ENCODE peak calls at places on chromosomes 4 and X, in four cellular contexts. One of them, this sample, is unnamed.

GRCh38 chr4:186227221-186227620 is at the start of gene KLKB1:
- DNase-seq in IMR-90: no peak
- DNase-seq in Panc1: no peak
- DNase-seq in Peyer's patch: no peak
- DNase-seq in this sample: no peak

GRCh38 chr4:139300431-139301142 is 718 bp upstream of the NAA15 start:
- DNase-seq in Panc1: peak; percentile 39
- DNase-seq in IMR-90: peak; percentile 72
- DNase-seq in Peyer's patch: no peak
- DNase-seq in this sample: no peak

GRCh38 chrX:13074297-13075262 is 30.2 kb upstream of the FAM9C start:
- DNase-seq in Peyer's patch: no peak
- DNase-seq in IMR-90: no peak
- DNase-seq in Panc1: no peak
- DNase-seq in this sample: no peak

GRCh38 chr4:83118869-83119268 is 4.3 kb upstream of the PLAC8 start:
- DNase-seq in IMR-90: no peak
- DNase-seq in Panc1: no peak
- DNase-seq in Peyer's patch: no peak
- DNase-seq in this sample: no peak

GRCh38 chr4:58543465-58543864 is 1433.3 kb upstream of the IGFBP7 start:
- DNase-seq in Peyer's patch: no peak
- DNase-seq in Panc1: no peak
- DNase-seq in IMR-90: no peak
- DNase-seq in this sample: no peak

GRCh38 chrX:80285131-80285773 is 135.0 kb upstream of the TENT5D start:
- DNase-seq in Peyer's patch: no peak
- DNase-seq in IMR-90: peak; percentile 1
- DNase-seq in Panc1: peak; percentile 2
- DNase-seq in this sample: no peak

GRCh38 chr4:8908206-8908893 is 36.7 kb upstream of the HMX1 start:
- DNase-seq in Peyer's patch: no peak
- DNase-seq in Panc1: no peak
- DNase-seq in IMR-90: no peak
- DNase-seq in this sample: no peak

GRCh38 chrX:9279271-9279596 is 185.6 kb upstream of the TBL1X start:
- DNase-seq in IMR-90: peak; percentile 55
- DNase-seq in Panc1: no peak
- DNase-seq in Peyer's patch: no peak
- DNase-seq in this sample: no peak

GRCh38 chrX:111447298-111447697 is 35.3 kb upstream of the DCX start:
- DNase-seq in Panc1: no peak
- DNase-seq in IMR-90: no peak
- DNase-seq in Peyer's patch: no peak
- DNase-seq in this sample: no peak

GRCh38 chr4:39020130-39020529 is 12.1 kb downstream of the TMEM156 start:
- DNase-seq in Panc1: no peak
- DNase-seq in IMR-90: peak; percentile 16
- DNase-seq in Peyer's patch: no peak
- DNase-seq in this sample: no peak

GRCh38 chr4:7805533-7806079 is 134.1 kb downstream of the AFAP1 start:
- DNase-seq in Peyer's patch: no peak
- DNase-seq in Panc1: peak; percentile 30
- DNase-seq in IMR-90: peak; percentile 95
- DNase-seq in this sample: no peak

GRCh38 chr4:56730097-56730496 is 49.0 kb upstream of the HOPX start:
- DNase-seq in Peyer's patch: no peak
- DNase-seq in IMR-90: no peak
- DNase-seq in Panc1: no peak
- DNase-seq in this sample: no peak

GRCh38 chr4:134337584-134337983 is 136.0 kb upstream of the PABPC4L start:
- DNase-seq in Peyer's patch: no peak
- DNase-seq in IMR-90: no peak
- DNase-seq in Panc1: no peak
- DNase-seq in this sample: no peak

GRCh38 chr4:77618383-77619241 is 13.0 kb downstream of the CXCL13 start:
- DNase-seq in Peyer's patch: no peak
- DNase-seq in Panc1: peak; percentile 43
- DNase-seq in IMR-90: peak; percentile 58
- DNase-seq in this sample: peak; percentile 38

DNA sequence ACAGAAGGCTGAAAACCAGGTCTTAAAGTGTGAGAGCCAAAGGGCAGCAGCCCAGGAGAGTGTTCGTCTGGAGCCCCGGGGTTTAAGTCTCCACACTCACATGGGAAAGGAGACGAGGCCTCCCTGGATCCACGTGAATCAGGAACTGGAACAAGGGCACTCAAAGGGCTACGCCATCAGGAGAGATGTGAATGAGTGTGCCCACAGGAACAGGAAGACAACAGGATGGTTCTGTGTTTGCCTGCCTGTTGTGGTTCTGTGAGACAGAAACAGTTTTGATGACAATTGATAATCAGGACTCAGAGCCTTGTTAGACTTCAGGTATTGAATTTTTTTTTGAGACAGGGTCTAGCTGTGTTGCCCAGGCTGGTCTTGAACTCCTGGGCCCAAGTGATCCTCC is 4.9 kb upstream of the CTBP1 start:
- DNase-seq in Peyer's patch: no peak
- DNase-seq in IMR-90: no peak
- DNase-seq in Panc1: no peak
- DNase-seq in this sample: no peak
- H3K9me3 ChIP-seq in Peyer's patch: no peaks in the 10 kb centered on the region
- H3K9me3 ChIP-seq in IMR-90: peaks cover 36% of the 10 kb centered on the region
- H3K9me3 ChIP-seq in Panc1: peaks cover 14% of the 10 kb centered on the region
- H3K9me3 ChIP-seq in this sample: no peaks in the 10 kb centered on the region

GRCh38 chr4:32318926-32319325 is 1598.8 kb downstream of the PCDH7 start:
- DNase-seq in Peyer's patch: no peak
- DNase-seq in Panc1: no peak
- DNase-seq in IMR-90: no peak
- DNase-seq in this sample: no peak
- H3K9me3 ChIP-seq in Peyer's patch: no peaks in the 10 kb centered on the region
- H3K9me3 ChIP-seq in Panc1: no peaks in the 10 kb centered on the region
- H3K9me3 ChIP-seq in IMR-90: peaks cover 15% of the 10 kb centered on the region
- H3K9me3 ChIP-seq in this sample: peaks cover 3% of the 10 kb centered on the region

DNA sequence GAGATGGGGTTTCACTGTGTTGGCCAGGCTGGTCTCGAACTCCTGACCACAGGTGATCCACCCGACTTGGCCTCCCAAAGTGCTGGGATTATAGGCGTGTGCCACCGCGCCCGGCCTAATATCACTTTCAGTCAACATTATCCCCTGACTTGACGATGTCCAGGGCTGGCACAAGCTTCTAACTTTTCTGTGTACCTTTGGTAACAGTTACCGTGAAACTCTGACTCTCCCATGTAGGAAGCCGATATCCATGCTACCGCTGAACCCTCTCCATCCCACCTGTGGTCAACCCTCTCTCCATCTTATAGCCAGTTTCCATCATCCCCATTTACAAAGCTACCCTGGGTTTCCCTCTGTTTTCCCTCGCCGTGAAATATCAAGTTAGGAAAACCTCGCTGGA is 77.5 kb downstream of the CRLF2 start:
- DNase-seq in Panc1: no peak
- DNase-seq in Peyer's patch: no peak
- DNase-seq in IMR-90: no peak
- DNase-seq in this sample: no peak
- H3K9me3 ChIP-seq in Panc1: no peaks in the 10 kb centered on the region
- H3K9me3 ChIP-seq in Peyer's patch: no peaks in the 10 kb centered on the region
- H3K9me3 ChIP-seq in IMR-90: peaks cover 33% of the 10 kb centered on the region
- H3K9me3 ChIP-seq in this sample: no peaks in the 10 kb centered on the region

DNA sequence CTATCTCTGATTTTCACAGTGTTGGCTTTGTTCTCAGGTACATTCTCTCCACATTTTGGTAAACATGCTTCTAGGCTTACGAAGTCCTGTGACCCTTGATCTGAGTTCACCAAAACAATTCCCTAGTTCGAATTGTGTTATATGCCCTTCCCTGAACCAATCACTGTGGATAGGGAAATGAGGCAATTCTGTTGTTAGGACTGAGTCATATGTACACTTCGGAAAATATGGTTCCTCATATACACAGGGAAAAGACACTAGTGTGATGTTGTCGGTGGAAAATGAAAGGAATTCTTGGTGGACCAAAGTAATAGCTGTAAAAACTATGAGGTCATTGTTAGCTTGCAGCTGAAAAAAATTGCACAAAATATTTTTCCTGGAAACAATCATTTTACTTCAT is 46.6 kb upstream of the MAGEC2 start:
- DNase-seq in IMR-90: no peak
- DNase-seq in Peyer's patch: no peak
- DNase-seq in Panc1: peak; percentile 7
- DNase-seq in this sample: no peak
- H3K9me3 ChIP-seq in IMR-90: peaks cover 13% of the 10 kb centered on the region
- H3K9me3 ChIP-seq in Peyer's patch: no peaks in the 10 kb centered on the region
- H3K9me3 ChIP-seq in Panc1: no peaks in the 10 kb centered on the region
- H3K9me3 ChIP-seq in this sample: no peaks in the 10 kb centered on the region

DNA sequence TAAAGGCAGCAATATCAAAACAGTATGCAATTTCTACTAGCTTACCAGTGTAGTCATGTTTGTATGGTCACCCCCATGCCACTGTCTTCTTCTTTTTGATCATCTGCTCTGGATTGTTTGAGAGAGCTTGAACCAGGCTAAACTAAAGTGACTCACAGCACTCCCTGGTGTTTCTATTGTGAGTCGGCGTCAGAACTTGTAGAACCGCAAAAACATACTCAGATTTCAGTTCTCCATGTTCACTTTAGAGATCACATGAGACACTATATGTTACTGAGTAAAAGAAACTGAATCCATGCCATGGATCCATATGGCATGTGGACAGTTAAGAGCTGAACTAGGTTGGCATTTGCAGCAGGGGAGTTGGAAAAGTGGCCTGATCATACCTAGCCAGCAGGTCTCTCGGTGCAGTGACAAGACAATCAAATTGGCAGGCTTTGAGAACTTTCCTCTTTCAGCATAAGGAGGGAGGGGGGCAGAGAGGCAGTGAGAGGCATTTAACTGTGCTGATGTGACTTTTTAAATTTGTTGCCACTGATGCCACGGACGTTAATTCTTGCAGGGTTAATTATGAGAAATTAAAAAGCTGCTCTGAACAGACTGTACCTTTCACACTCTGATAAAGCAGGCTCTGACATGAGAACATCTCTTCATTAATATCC is 88.4 kb downstream of the AFF2 start:
- DNase-seq in Peyer's patch: no peak
- DNase-seq in IMR-90: no peak
- DNase-seq in Panc1: no peak
- DNase-seq in this sample: no peak
- H3K9me3 ChIP-seq in Peyer's patch: no peaks in the 10 kb centered on the region
- H3K9me3 ChIP-seq in IMR-90: peaks cover 4% of the 10 kb centered on the region
- H3K9me3 ChIP-seq in Panc1: no peaks in the 10 kb centered on the region
- H3K9me3 ChIP-seq in this sample: no peaks in the 10 kb centered on the region